ENCODE peak calls at places on chromosomes 11 and 22, in four cellular contexts. One of them, this sample, is unnamed.

GRCh38 chr11:129932385-129933067 is 37.1 kb upstream of the NFRKB start:
- DNase-seq in brain microvascular endothelial cell: no peak
- DNase-seq in AG09309: no peak
- DNase-seq in H9: no peak
- DNase-seq in this sample: no peak

GRCh38 chr11:133911169-133911568 is 45.6 kb downstream of the IGSF9B start:
- DNase-seq in H9: no peak
- DNase-seq in brain microvascular endothelial cell: no peak
- DNase-seq in AG09309: no peak
- DNase-seq in this sample: no peak

GRCh38 chr11:42957831-42958230 is 354.0 kb upstream of the API5 start:
- DNase-seq in brain microvascular endothelial cell: no peak
- DNase-seq in AG09309: no peak
- DNase-seq in H9: no peak
- DNase-seq in this sample: no peak

GRCh38 chr11:66559862-66560676 is 8.3 kb downstream of the CTSF start:
- DNase-seq in brain microvascular endothelial cell: no peak
- DNase-seq in AG09309: no peak
- DNase-seq in H9: no peak
- DNase-seq in this sample: no peak

GRCh38 chr22:43996981-43997265 is 27.2 kb upstream of the PARVB start:
- DNase-seq in H9: peak; percentile 63
- DNase-seq in brain microvascular endothelial cell: no peak
- DNase-seq in AG09309: no peak
- DNase-seq in this sample: no peak

GRCh38 chr11:60570970-60571369 is 55.8 kb downstream of the MS4A13 start:
- DNase-seq in H9: no peak
- DNase-seq in brain microvascular endothelial cell: no peak
- DNase-seq in AG09309: no peak
- DNase-seq in this sample: no peak

GRCh38 chr11:130945945-130946344 is 29.7 kb upstream of the SNX19 start:
- DNase-seq in brain microvascular endothelial cell: peak; percentile 77
- DNase-seq in H9: no peak
- DNase-seq in AG09309: peak; percentile 49
- DNase-seq in this sample: no peak

GRCh38 chr11:83456075-83456474 is 169.9 kb upstream of the CCDC90B start:
- DNase-seq in H9: peak; percentile 64
- DNase-seq in AG09309: no peak
- DNase-seq in brain microvascular endothelial cell: no peak
- DNase-seq in this sample: no peak

GRCh38 chr22:43226368-43226979 is 39.5 kb upstream of the TTLL12 start:
- DNase-seq in brain microvascular endothelial cell: peak; percentile 9
- DNase-seq in AG09309: no peak
- DNase-seq in H9: peak; percentile 86
- DNase-seq in this sample: no peak

GRCh38 chr22:24423519-24424000 is 3.8 kb upstream of the ADORA2A start:
- DNase-seq in H9: peak; percentile 68
- DNase-seq in AG09309: no peak
- DNase-seq in brain microvascular endothelial cell: no peak
- DNase-seq in this sample: peak; percentile 68

GRCh38 chr11:11732116-11732515 is 109.7 kb upstream of the USP47 start:
- DNase-seq in H9: no peak
- DNase-seq in brain microvascular endothelial cell: peak; percentile 18
- DNase-seq in AG09309: no peak
- DNase-seq in this sample: no peak

GRCh38 chr11:95337972-95338429 is 107.0 kb upstream of the SESN3 start:
- DNase-seq in AG09309: no peak
- DNase-seq in H9: no peak
- DNase-seq in brain microvascular endothelial cell: no peak
- DNase-seq in this sample: no peak

GRCh38 chr11:15123849-15124248 is 9.1 kb downstream of the INSC start:
- DNase-seq in AG09309: peak; percentile 63
- DNase-seq in brain microvascular endothelial cell: peak; percentile 88
- DNase-seq in H9: no peak
- DNase-seq in this sample: no peak

GRCh38 chr11:110323786-110324185 is 27.4 kb upstream of the RDX start:
- DNase-seq in brain microvascular endothelial cell: no peak
- DNase-seq in AG09309: no peak
- DNase-seq in H9: no peak
- DNase-seq in this sample: no peak

GRCh38 chr11:125923012-125923579 is 18.8 kb downstream of the DDX25 start:
- DNase-seq in brain microvascular endothelial cell: peak; percentile 62
- DNase-seq in AG09309: peak; percentile 27
- DNase-seq in H9: peak; percentile 67
- DNase-seq in this sample: no peak

GRCh38 chr11:134716582-134716981 is 304.5 kb upstream of the B3GAT1 start:
- DNase-seq in H9: no peak
- DNase-seq in AG09309: no peak
- DNase-seq in brain microvascular endothelial cell: no peak
- DNase-seq in this sample: no peak

GRCh38 chr11:69947059-69947771 is 128.0 kb upstream of the FGF3 start:
- DNase-seq in H9: no peak
- DNase-seq in brain microvascular endothelial cell: no peak
- DNase-seq in AG09309: no peak
- DNase-seq in this sample: no peak

GRCh38 chr11:69949327-69949726 is 128.8 kb upstream of the ANO1 start:
- DNase-seq in brain microvascular endothelial cell: peak; percentile 89
- DNase-seq in H9: peak; percentile 48
- DNase-seq in AG09309: peak; percentile 25
- DNase-seq in this sample: no peak

GRCh38 chr11:69947772-69948255 is 128.6 kb upstream of the FGF3 start:
- DNase-seq in H9: no peak
- DNase-seq in brain microvascular endothelial cell: no peak
- DNase-seq in AG09309: no peak
- DNase-seq in this sample: no peak

GRCh38 chr11:69950120-69950519 is 128.0 kb upstream of the ANO1 start:
- DNase-seq in H9: peak; percentile 85
- DNase-seq in AG09309: no peak
- DNase-seq in brain microvascular endothelial cell: peak; percentile 25
- DNase-seq in this sample: no peak

GRCh38 chr11:69948256-69949141 is 129.3 kb upstream of the FGF3 start:
- DNase-seq in H9: peak; percentile 62
- DNase-seq in AG09309: no peak
- DNase-seq in brain microvascular endothelial cell: peak; percentile 56
- DNase-seq in this sample: no peak
- TF ChIP-seq CTCF in H9: peak; percentile 62
- TF ChIP-seq CTCF in AG09309: no peak
- TF ChIP-seq CTCF in brain microvascular endothelial cell: peak; percentile 32
- TF ChIP-seq CTCF in this sample: no peak

GRCh38 chr11:101880208-101880607 is 34.6 kb upstream of the CEP126 start:
- DNase-seq in brain microvascular endothelial cell: peak; percentile 49
- DNase-seq in AG09309: no peak
- DNase-seq in H9: no peak
- DNase-seq in this sample: no peak

GRCh38 chr11:101881586-101881985 is 33.2 kb upstream of the CEP126 start:
- DNase-seq in H9: no peak
- DNase-seq in AG09309: no peak
- DNase-seq in brain microvascular endothelial cell: no peak
- DNase-seq in this sample: no peak

GRCh38 chr11:101885631-101886030 is 29.2 kb upstream of the CEP126 start:
- DNase-seq in brain microvascular endothelial cell: no peak
- DNase-seq in AG09309: no peak
- DNase-seq in H9: no peak
- DNase-seq in this sample: no peak
- TF ChIP-seq CTCF in brain microvascular endothelial cell: no peak
- TF ChIP-seq CTCF in AG09309: no peak
- TF ChIP-seq CTCF in H9: no peak
- TF ChIP-seq CTCF in this sample: no peak

GRCh38 chr11:32302826-32303225 is 132.5 kb downstream of the WT1 start:
- DNase-seq in AG09309: no peak
- DNase-seq in brain microvascular endothelial cell: no peak
- DNase-seq in H9: no peak
- DNase-seq in this sample: no peak

DNA sequence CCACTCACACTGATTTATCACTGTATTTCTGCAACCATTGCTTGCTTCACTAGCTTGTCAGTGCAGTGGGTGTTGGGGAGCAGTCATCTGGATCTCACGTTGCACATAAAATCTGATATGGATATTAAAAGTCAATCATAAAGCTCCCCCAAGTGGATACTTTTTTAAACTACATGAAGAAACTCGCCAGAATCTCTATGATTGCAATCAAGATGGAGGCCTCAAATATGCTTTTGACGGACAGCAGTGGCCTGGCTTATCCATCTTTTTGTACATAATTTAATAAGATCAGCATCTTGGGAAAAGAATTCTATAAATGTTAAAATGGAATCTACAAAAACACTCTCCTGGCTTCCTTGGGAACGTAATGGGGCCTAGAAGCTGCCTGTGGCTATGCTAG is 137.7 kb downstream of the WT1 start:
- DNase-seq in AG09309: peak; percentile 45
- DNase-seq in brain microvascular endothelial cell: peak; percentile 30
- DNase-seq in H9: no peak
- DNase-seq in this sample: no peak
- TF ChIP-seq CTCF in AG09309: peak; percentile 29
- TF ChIP-seq CTCF in brain microvascular endothelial cell: peak; percentile 32
- TF ChIP-seq CTCF in H9: no peak
- TF ChIP-seq CTCF in this sample: peak; percentile 24

GRCh38 chr11:69958308-69958707 is 119.8 kb upstream of the ANO1 start:
- DNase-seq in AG09309: peak; percentile 54
- DNase-seq in brain microvascular endothelial cell: peak; percentile 82
- DNase-seq in H9: no peak
- DNase-seq in this sample: no peak
- TF ChIP-seq CTCF in AG09309: no peak
- TF ChIP-seq CTCF in brain microvascular endothelial cell: no peak
- TF ChIP-seq CTCF in H9: no peak
- TF ChIP-seq CTCF in this sample: no peak

DNA sequence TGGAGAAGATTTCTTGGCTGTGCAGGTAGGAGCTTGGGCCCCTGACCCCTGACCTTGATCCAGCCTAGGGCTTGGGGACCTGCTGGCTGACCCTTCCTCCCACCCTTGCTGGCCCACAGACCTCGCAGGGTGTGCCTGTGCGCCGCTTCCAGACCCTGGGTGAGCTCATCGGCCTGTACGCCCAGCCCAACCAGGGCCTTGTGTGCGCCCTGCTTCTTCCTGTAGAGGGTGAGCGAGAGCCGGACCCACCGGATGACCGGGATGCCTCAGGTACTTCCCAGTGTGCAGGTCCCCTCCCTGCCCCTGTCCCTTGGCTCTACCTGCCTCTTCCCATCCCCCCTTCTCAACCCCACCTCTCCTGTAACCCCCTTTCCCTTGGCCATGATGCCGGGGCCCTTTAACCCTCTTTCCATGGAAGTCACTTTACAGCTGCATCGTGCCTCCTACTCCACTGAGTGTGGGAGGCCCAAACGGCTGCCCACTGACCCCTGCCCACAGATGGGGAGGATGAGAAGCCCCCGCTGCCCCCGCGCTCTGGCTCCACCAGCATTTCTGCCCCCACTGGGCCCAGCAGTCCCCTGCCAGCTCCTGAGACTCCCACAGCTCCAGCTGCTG is 3.8 kb downstream of the INPPL1 start:
- DNase-seq in AG09309: no peak
- DNase-seq in brain microvascular endothelial cell: no peak
- DNase-seq in H9: peak; percentile 39
- DNase-seq in this sample: no peak
- TF ChIP-seq CTCF in AG09309: no peak
- TF ChIP-seq CTCF in brain microvascular endothelial cell: peak; percentile 63
- TF ChIP-seq CTCF in H9: no peak
- TF ChIP-seq CTCF in this sample: no peak

DNA sequence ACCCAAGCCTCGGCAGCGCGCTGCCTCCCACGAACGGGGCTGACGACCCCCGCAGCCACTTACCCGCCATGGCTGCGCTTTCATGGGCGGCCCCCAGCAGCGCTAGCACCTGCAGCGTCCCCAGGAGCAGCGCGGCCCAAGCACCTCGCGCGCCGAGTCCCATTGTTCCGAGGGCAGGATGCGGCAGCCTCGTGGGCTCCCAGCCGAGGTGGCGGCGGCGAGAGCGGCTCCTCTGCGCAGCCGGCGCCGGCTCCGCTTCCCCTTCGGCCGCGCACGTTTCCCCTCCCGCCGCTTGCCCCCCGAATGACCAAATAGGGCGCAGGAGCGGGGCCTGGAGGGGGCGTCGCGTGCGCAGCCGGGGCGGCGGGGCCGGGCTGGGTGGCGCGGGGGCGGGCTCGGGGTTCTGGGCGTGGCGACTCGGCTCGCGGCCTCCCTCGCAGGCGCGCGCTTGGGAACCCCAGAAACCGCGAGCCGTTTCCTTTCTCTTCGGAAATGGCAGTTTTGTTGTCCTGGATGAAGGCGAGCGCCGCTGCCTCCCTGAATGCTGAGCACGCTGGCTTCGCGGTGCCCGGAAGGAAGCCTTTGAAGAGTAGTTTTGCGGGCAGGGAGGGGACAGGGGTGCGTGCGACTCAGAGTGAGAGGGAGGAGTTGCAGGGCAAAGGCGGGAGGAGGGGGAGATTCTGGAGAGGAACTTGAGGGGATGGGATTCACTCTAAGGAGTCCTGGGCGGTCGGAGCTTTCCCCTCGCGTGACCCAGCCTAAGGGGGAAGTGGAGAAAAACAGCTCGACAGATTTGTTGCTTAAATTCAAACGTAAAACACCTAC is at the start of gene TMEM123:
- DNase-seq in brain microvascular endothelial cell: peak; percentile 34
- DNase-seq in H9: peak; percentile 78
- DNase-seq in AG09309: no peak
- DNase-seq in this sample: peak; percentile 77
- TF ChIP-seq CTCF in brain microvascular endothelial cell: no peak
- TF ChIP-seq CTCF in H9: no peak
- TF ChIP-seq CTCF in AG09309: no peak
- TF ChIP-seq CTCF in this sample: no peak

GRCh38 chr11:119054418-119054817 is 2.6 kb downstream of the HYOU1 start:
- DNase-seq in brain microvascular endothelial cell: no peak
- DNase-seq in AG09309: no peak
- DNase-seq in H9: no peak
- DNase-seq in this sample: no peak

GRCh38 chr11:119052163-119052814 is 4.7 kb downstream of the HYOU1 start:
- DNase-seq in H9: no peak
- DNase-seq in AG09309: no peak
- DNase-seq in brain microvascular endothelial cell: no peak
- DNase-seq in this sample: no peak

GRCh38 chr11:119057000-119057769 is at the start of gene HYOU1:
- DNase-seq in AG09309: peak; percentile 72
- DNase-seq in brain microvascular endothelial cell: peak; percentile 96
- DNase-seq in H9: peak; percentile 99
- DNase-seq in this sample: peak; percentile 98

GRCh38 chr11:119056397-119056999 is 507 bp downstream of the HYOU1 start:
- DNase-seq in H9: peak; percentile 60
- DNase-seq in brain microvascular endothelial cell: no peak
- DNase-seq in AG09309: no peak
- DNase-seq in this sample: peak; percentile 52

DNA sequence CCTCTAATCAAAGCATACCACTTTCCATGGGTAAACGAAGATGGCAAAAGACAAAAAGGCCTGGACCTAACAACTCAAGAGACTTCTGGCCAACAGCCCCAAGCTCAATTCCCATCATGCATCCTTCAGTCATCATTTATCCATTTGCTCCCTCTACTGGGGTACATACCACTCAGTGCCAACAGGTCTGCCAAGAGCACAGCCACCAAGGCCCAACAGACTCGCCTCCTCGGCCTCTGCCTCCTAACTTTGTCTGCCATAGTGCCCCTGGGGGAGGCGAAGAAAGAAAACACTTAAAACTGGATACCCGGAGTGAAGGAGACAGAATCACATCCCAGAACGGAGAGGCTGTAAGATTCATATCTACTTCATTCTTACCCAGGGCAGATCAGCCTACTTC is 1.1 kb downstream of the HYOU1 start:
- DNase-seq in AG09309: no peak
- DNase-seq in brain microvascular endothelial cell: no peak
- DNase-seq in H9: no peak
- DNase-seq in this sample: no peak
- TF ChIP-seq CTCF in AG09309: peak; percentile 27
- TF ChIP-seq CTCF in brain microvascular endothelial cell: peak; percentile 29
- TF ChIP-seq CTCF in H9: no peak
- TF ChIP-seq CTCF in this sample: no peak

GRCh38 chr22:22109693-22110466 is 127.3 kb upstream of the TOP3B start:
- DNase-seq in H9: no peak
- DNase-seq in AG09309: no peak
- DNase-seq in brain microvascular endothelial cell: no peak
- DNase-seq in this sample: no peak
- TF ChIP-seq CTCF in H9: peak; percentile 60
- TF ChIP-seq CTCF in AG09309: no peak
- TF ChIP-seq CTCF in brain microvascular endothelial cell: peak; percentile 32
- TF ChIP-seq CTCF in this sample: no peak

This sample was measured in CD14-positive monocyte.